ENCODE peak calls at places on chromosomes 3 and 15, in nine cellular contexts. A is psoas muscle, Y is B cell, F is GM12865, L is OCI-LY7, M is GM10248, K is RWPE1, D is heart left ventricle, E is GM13977. C is an unnamed sample.

GRCh38 chr3:141493152-141493551 is 6.3 kb downstream of the RASA2 start:
- DNase-seq in A (no peak), Y (no peak), F (no peak), L (no peak), M (no peak), K (no peak), D (no peak), E (no peak), C (no peak)

GRCh38 chr15:60535265-60535664 is 56.3 kb upstream of the ICE2 start:
- DNase-seq in A (no peak), Y (no peak), F (no peak), L (no peak), M (no peak), K (no peak), D (no peak), E (no peak), C (no peak)

GRCh38 chr3:17014286-17014685 is 129.5 kb downstream of the PLCL2 start:
- DNase-seq in A (no peak), Y (no peak), F (no peak), L (no peak), M (no peak), K (no peak), D (no peak), E (no peak), C (no peak)

GRCh38 chr3:55636300-55637195 is 149.4 kb upstream of the WNT5A start:
- DNase-seq in A (no peak), Y (no peak), F (no peak), L (no peak), M (no peak), K (no peak), D (no peak), E (no peak), C (no peak)

GRCh38 chr15:37109151-37109912 is 9.0 kb upstream of the MEIS2 start:
- DNase-seq in A (no peak), Y (no peak), F (no peak), L (no peak), M (no peak), K (no peak), D (no peak), E (no peak), C (no peak)

GRCh38 chr3:10357095-10357494 is 36.2 kb upstream of the SEC13 start:
- DNase-seq in A (no peak), Y (no peak), F (no peak), L (peak; percentile 49), M (no peak), K (no peak), D (no peak), E (no peak), C (no peak)

GRCh38 chr3:8761866-8762265 is 7.5 kb downstream of the OXTR start:
- DNase-seq in A (no peak), Y (no peak), F (no peak), L (no peak), M (no peak), K (no peak), D (no peak), E (no peak), C (no peak)

GRCh38 chr3:143237036-143237688 is 117.6 kb downstream of the CHST2 start:
- DNase-seq in A (no peak), Y (no peak), F (no peak), L (no peak), M (no peak), K (no peak), D (no peak), E (no peak), C (no peak)

GRCh38 chr3:189490749-189491148 is 140.4 kb upstream of the TP63 start:
- DNase-seq in A (no peak), Y (no peak), F (no peak), L (no peak), M (no peak), K (peak; percentile 42), D (no peak), E (no peak), C (no peak)
- TF ChIP-seq CTCF in A (no peak), Y (no peak), F (no peak), L (no peak), M (no peak), K (no peak), D (no peak), E (no peak), C (no peak)

DNA sequence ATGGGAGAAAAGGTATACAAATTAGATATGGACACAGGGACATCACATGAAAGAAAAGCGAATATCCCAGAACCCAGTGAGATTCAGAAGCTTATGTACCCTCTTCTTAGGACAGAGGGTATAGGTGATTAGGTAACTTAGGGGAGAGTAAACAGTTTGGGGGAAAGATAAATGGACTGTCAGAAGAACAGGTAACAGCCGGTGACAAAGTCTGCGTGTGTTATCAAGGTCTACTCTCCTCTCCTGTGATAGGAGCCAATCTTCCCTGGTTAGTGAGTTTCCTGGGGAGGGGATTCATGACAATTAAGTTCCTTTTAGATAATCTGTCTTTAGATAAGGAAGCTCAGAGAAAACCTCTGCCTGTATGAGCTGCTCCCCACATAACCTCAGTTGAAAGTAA is 30.6 kb upstream of the SNRPN start:
- DNase-seq in A (no peak), Y (no peak), F (no peak), L (no peak), M (no peak), K (no peak), D (no peak), E (no peak), C (no peak)
- TF ChIP-seq CTCF in A (no peak), Y (no peak), F (no peak), L (no peak), M (no peak), K (no peak), D (no peak), E (no peak), C (no peak)

GRCh38 chr3:167742338-167742737 is 6.8 kb downstream of the SERPINI1 start:
- DNase-seq in A (no peak), Y (no peak), F (no peak), L (no peak), M (no peak), K (no peak), D (no peak), E (no peak), C (no peak)

GRCh38 chr3:167743799-167744198 is 8.3 kb downstream of the SERPINI1 start:
- DNase-seq in A (no peak), Y (no peak), F (no peak), L (no peak), M (no peak), K (no peak), D (no peak), E (no peak), C (no peak)

GRCh38 chr3:167738037-167738436 is 2.5 kb downstream of the SERPINI1 start:
- DNase-seq in A (no peak), Y (no peak), F (no peak), L (no peak), M (no peak), K (no peak), D (no peak), E (no peak), C (no peak)

GRCh38 chr3:167739190-167739589 is 3.7 kb downstream of the SERPINI1 start:
- DNase-seq in A (no peak), Y (no peak), F (no peak), L (no peak), M (no peak), K (no peak), D (no peak), E (no peak), C (no peak)

DNA sequence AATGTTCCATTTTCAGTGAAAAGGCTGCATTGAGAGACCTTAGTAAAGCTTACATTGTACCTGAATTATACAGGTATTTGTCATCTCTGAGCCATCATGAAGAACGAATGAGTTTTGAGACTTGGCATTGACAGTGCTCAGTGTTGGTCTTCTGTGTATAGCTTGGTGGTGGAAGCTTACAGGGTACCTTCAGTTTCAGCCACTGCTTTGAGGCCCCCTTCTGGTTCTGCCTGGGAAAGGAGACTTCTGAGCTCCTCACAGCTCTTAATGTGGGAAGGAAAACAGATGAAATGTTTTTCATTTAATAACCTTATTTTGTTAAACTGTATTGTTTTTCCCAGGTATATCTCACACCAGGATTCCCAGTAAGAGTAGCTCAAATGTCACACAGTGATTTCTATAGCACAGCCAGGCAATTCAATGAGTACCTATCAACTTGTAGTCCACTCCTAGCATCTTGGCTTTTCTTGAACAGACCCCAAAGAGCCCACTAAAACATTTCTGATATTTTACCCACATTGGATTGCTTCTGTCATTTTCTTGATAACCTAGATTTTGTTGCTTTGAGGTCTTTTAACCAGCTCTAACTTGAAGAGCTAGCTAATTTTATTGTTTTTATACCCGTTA is 5.6 kb downstream of the SERPINI1 start:
- DNase-seq in A (no peak), Y (peak; percentile 29), F (peak; percentile 57), L (peak; percentile 74), M (peak; percentile 40), K (no peak), D (no peak), E (peak; percentile 24), C (no peak)
- TF ChIP-seq CTCF in A (no peak), Y (peak; percentile 62), F (peak; percentile 41), L (peak; percentile 86), M (peak; percentile 72), K (peak; percentile 16), D (peak; percentile 47), E (peak; percentile 69), C (no peak)

GRCh38 chr15:88913850-88914169 is 631 bp upstream of the MFGE8 start:
- DNase-seq in A (no peak), Y (no peak), F (no peak), L (no peak), M (no peak), K (no peak), D (no peak), E (peak; percentile 7), C (no peak)

GRCh38 chr15:88913017-88913849 is at the start of gene MFGE8:
- DNase-seq in A (peak; percentile 85), Y (peak; percentile 76), F (peak; percentile 57), L (peak; percentile 74), M (peak; percentile 75), K (peak; percentile 82), D (peak; percentile 85), E (peak; percentile 83), C (peak; percentile 92)

GRCh38 chr15:88909956-88910831 is 3.0 kb downstream of the MFGE8 start:
- DNase-seq in A (peak; percentile 66), Y (no peak), F (no peak), L (no peak), M (peak; percentile 6), K (no peak), D (peak; percentile 33), E (peak; percentile 14), C (no peak)

GRCh38 chr15:88912500-88912921 is 668 bp downstream of the MFGE8 start:
- DNase-seq in A (peak; percentile 56), Y (no peak), F (no peak), L (no peak), M (peak; percentile 26), K (no peak), D (peak; percentile 69), E (no peak), C (no peak)

GRCh38 chr15:88911766-88912118 is 1.4 kb downstream of the MFGE8 start:
- DNase-seq in A (peak; percentile 70), Y (no peak), F (no peak), L (no peak), M (peak; percentile 14), K (peak; percentile 91), D (peak; percentile 76), E (peak; percentile 23), C (peak; percentile 81)
- TF ChIP-seq CTCF in A (no peak), Y (no peak), F (no peak), L (no peak), M (no peak), K (peak; percentile 19), D (no peak), E (no peak), C (no peak)